ENCODE peak calls at places on chromosomes 16 and 17, in six cellular contexts. One of them, this sample, is unnamed.
A peak's percentile ranks its signal among the peaks of the same experiment; 100 is the strongest.

GRCh38 chr17:48244121-48244711 is 136.7 kb downstream of the SNX11 start:
- DNase-seq in naive thymus-derived CD4-positive, alpha-beta T cell: no peak
- DNase-seq in Kasumi-1: no peak
- DNase-seq in NCI-H1092 treated with DMSO at 0.1 percent for 48 hours: no peak
- DNase-seq in renal cortical epithelial cell: peak; percentile 89
- DNase-seq in activated CD4-positive, alpha-beta T cell treated with anti-CD3 and anti-CD28 coated beads for 48 hours: no peak
- DNase-seq in this sample: no peak

GRCh38 chr16:25371342-25371741 is 113.7 kb upstream of the ZKSCAN2 start:
- DNase-seq in naive thymus-derived CD4-positive, alpha-beta T cell: no peak
- DNase-seq in Kasumi-1: no peak
- DNase-seq in NCI-H1092 treated with DMSO at 0.1 percent for 48 hours: no peak
- DNase-seq in renal cortical epithelial cell: no peak
- DNase-seq in activated CD4-positive, alpha-beta T cell treated with anti-CD3 and anti-CD28 coated beads for 48 hours: no peak
- DNase-seq in this sample: no peak

GRCh38 chr17:33838281-33838680 is 416.8 kb upstream of the CCL2 start:
- DNase-seq in naive thymus-derived CD4-positive, alpha-beta T cell: no peak
- DNase-seq in Kasumi-1: no peak
- DNase-seq in NCI-H1092 treated with DMSO at 0.1 percent for 48 hours: no peak
- DNase-seq in renal cortical epithelial cell: peak; percentile 86
- DNase-seq in activated CD4-positive, alpha-beta T cell treated with anti-CD3 and anti-CD28 coated beads for 48 hours: no peak
- DNase-seq in this sample: no peak

GRCh38 chr17:58332720-58333395 is 4.3 kb upstream of the TSPOAP1 start:
- DNase-seq in naive thymus-derived CD4-positive, alpha-beta T cell: no peak
- DNase-seq in Kasumi-1: no peak
- DNase-seq in NCI-H1092 treated with DMSO at 0.1 percent for 48 hours: no peak
- DNase-seq in renal cortical epithelial cell: no peak
- DNase-seq in activated CD4-positive, alpha-beta T cell treated with anti-CD3 and anti-CD28 coated beads for 48 hours: peak; percentile 86
- DNase-seq in this sample: no peak

GRCh38 chr17:56762144-56762543 is 71.6 kb downstream of the C17orf67 start:
- DNase-seq in naive thymus-derived CD4-positive, alpha-beta T cell: no peak
- DNase-seq in Kasumi-1: no peak
- DNase-seq in NCI-H1092 treated with DMSO at 0.1 percent for 48 hours: no peak
- DNase-seq in renal cortical epithelial cell: no peak
- DNase-seq in activated CD4-positive, alpha-beta T cell treated with anti-CD3 and anti-CD28 coated beads for 48 hours: no peak
- DNase-seq in this sample: no peak

GRCh38 chr17:42192189-42193126 is 1.8 kb downstream of the GHDC start:
- DNase-seq in naive thymus-derived CD4-positive, alpha-beta T cell: no peak
- DNase-seq in Kasumi-1: no peak
- DNase-seq in NCI-H1092 treated with DMSO at 0.1 percent for 48 hours: no peak
- DNase-seq in renal cortical epithelial cell: no peak
- DNase-seq in activated CD4-positive, alpha-beta T cell treated with anti-CD3 and anti-CD28 coated beads for 48 hours: no peak
- DNase-seq in this sample: no peak

GRCh38 chr16:50665128-50665878 is 15.8 kb downstream of the SNX20 start:
- DNase-seq in naive thymus-derived CD4-positive, alpha-beta T cell: peak; percentile 73
- DNase-seq in Kasumi-1: peak; percentile 62
- DNase-seq in NCI-H1092 treated with DMSO at 0.1 percent for 48 hours: peak; percentile 34
- DNase-seq in renal cortical epithelial cell: peak; percentile 34
- DNase-seq in activated CD4-positive, alpha-beta T cell treated with anti-CD3 and anti-CD28 coated beads for 48 hours: peak; percentile 89
- DNase-seq in this sample: peak; percentile 99

GRCh38 chr17:76820523-76820922 is 47.7 kb upstream of the MGAT5B start:
- DNase-seq in naive thymus-derived CD4-positive, alpha-beta T cell: no peak
- DNase-seq in Kasumi-1: no peak
- DNase-seq in NCI-H1092 treated with DMSO at 0.1 percent for 48 hours: peak; percentile 97
- DNase-seq in renal cortical epithelial cell: no peak
- DNase-seq in activated CD4-positive, alpha-beta T cell treated with anti-CD3 and anti-CD28 coated beads for 48 hours: no peak
- DNase-seq in this sample: no peak

GRCh38 chr17:80279895-80280294 is 19.2 kb downstream of the RNF213 start:
- DNase-seq in naive thymus-derived CD4-positive, alpha-beta T cell: no peak
- DNase-seq in Kasumi-1: no peak
- DNase-seq in NCI-H1092 treated with DMSO at 0.1 percent for 48 hours: no peak
- DNase-seq in renal cortical epithelial cell: peak; percentile 72
- DNase-seq in activated CD4-positive, alpha-beta T cell treated with anti-CD3 and anti-CD28 coated beads for 48 hours: no peak
- DNase-seq in this sample: no peak

GRCh38 chr16:81602792-81603191 is 158.2 kb downstream of the CMIP start:
- DNase-seq in naive thymus-derived CD4-positive, alpha-beta T cell: no peak
- DNase-seq in Kasumi-1: no peak
- DNase-seq in NCI-H1092 treated with DMSO at 0.1 percent for 48 hours: no peak
- DNase-seq in renal cortical epithelial cell: no peak
- DNase-seq in activated CD4-positive, alpha-beta T cell treated with anti-CD3 and anti-CD28 coated beads for 48 hours: no peak
- DNase-seq in this sample: no peak

GRCh38 chr17:48609754-48610281 is 999 bp downstream of the HOXB7 start:
- DNase-seq in naive thymus-derived CD4-positive, alpha-beta T cell: no peak
- DNase-seq in Kasumi-1: no peak
- DNase-seq in NCI-H1092 treated with DMSO at 0.1 percent for 48 hours: no peak
- DNase-seq in renal cortical epithelial cell: no peak
- DNase-seq in activated CD4-positive, alpha-beta T cell treated with anti-CD3 and anti-CD28 coated beads for 48 hours: no peak
- DNase-seq in this sample: no peak

GRCh38 chr16:2813661-2814288 is 3.3 kb upstream of the PRSS21 start:
- DNase-seq in naive thymus-derived CD4-positive, alpha-beta T cell: no peak
- DNase-seq in Kasumi-1: no peak
- DNase-seq in NCI-H1092 treated with DMSO at 0.1 percent for 48 hours: no peak
- DNase-seq in renal cortical epithelial cell: no peak
- DNase-seq in activated CD4-positive, alpha-beta T cell treated with anti-CD3 and anti-CD28 coated beads for 48 hours: no peak
- DNase-seq in this sample: no peak

GRCh38 chr17:8360260-8360659 is 16.2 kb downstream of the KRABD2 start:
- DNase-seq in naive thymus-derived CD4-positive, alpha-beta T cell: no peak
- DNase-seq in Kasumi-1: no peak
- DNase-seq in NCI-H1092 treated with DMSO at 0.1 percent for 48 hours: no peak
- DNase-seq in renal cortical epithelial cell: no peak
- DNase-seq in activated CD4-positive, alpha-beta T cell treated with anti-CD3 and anti-CD28 coated beads for 48 hours: no peak
- DNase-seq in this sample: no peak

GRCh38 chr17:66655861-66656260 is 179.1 kb upstream of the CACNG5 start:
- DNase-seq in naive thymus-derived CD4-positive, alpha-beta T cell: no peak
- DNase-seq in Kasumi-1: no peak
- DNase-seq in NCI-H1092 treated with DMSO at 0.1 percent for 48 hours: no peak
- DNase-seq in renal cortical epithelial cell: peak; percentile 35
- DNase-seq in activated CD4-positive, alpha-beta T cell treated with anti-CD3 and anti-CD28 coated beads for 48 hours: peak; percentile 79
- DNase-seq in this sample: no peak

GRCh38 chr16:87149051-87149450 is 168.1 kb downstream of the C16orf95 start:
- DNase-seq in naive thymus-derived CD4-positive, alpha-beta T cell: no peak
- DNase-seq in Kasumi-1: no peak
- DNase-seq in NCI-H1092 treated with DMSO at 0.1 percent for 48 hours: no peak
- DNase-seq in renal cortical epithelial cell: no peak
- DNase-seq in activated CD4-positive, alpha-beta T cell treated with anti-CD3 and anti-CD28 coated beads for 48 hours: no peak
- DNase-seq in this sample: no peak